ENCODE peak calls at places on chromosomes 3 and 15, in eight cellular contexts. One of them, this sample, is unnamed.

GRCh38 chr15:34973512-34973911 is 4.0 kb upstream of the AQR start:
- DNase-seq in right cardiac atrium: no peak
- DNase-seq in GM12892: no peak
- DNase-seq in skeletal muscle cell: no peak
- DNase-seq in esophagus squamous epithelium: no peak
- DNase-seq in left ventricle myocardium inferior: no peak
- DNase-seq in KG1: no peak
- DNase-seq in Calu3: no peak
- DNase-seq in this sample: no peak

GRCh38 chr15:67146214-67146613 is 80.8 kb downstream of the SMAD3 start:
- DNase-seq in right cardiac atrium: peak
- DNase-seq in GM12892: no peak
- DNase-seq in skeletal muscle cell: peak
- DNase-seq in esophagus squamous epithelium: no peak
- DNase-seq in left ventricle myocardium inferior: peak
- DNase-seq in KG1: no peak
- DNase-seq in Calu3: peak
- DNase-seq in this sample: no peak

GRCh38 chr3:32733631-32734229 is 48.7 kb downstream of the CNOT10 start:
- DNase-seq in right cardiac atrium: no peak
- DNase-seq in GM12892: no peak
- DNase-seq in skeletal muscle cell: no peak
- DNase-seq in esophagus squamous epithelium: no peak
- DNase-seq in left ventricle myocardium inferior: no peak
- DNase-seq in KG1: peak
- DNase-seq in Calu3: no peak
- DNase-seq in this sample: peak

GRCh38 chr3:8629151-8630021 is 15.2 kb downstream of the SSUH2 start:
- DNase-seq in right cardiac atrium: peak
- DNase-seq in GM12892: no peak
- DNase-seq in skeletal muscle cell: peak
- DNase-seq in esophagus squamous epithelium: no peak
- DNase-seq in left ventricle myocardium inferior: no peak
- DNase-seq in KG1: no peak
- DNase-seq in Calu3: peak
- DNase-seq in this sample: no peak

GRCh38 chr15:84778194-84778593 is 29.8 kb downstream of the ZNF592 start:
- DNase-seq in right cardiac atrium: no peak
- DNase-seq in GM12892: no peak
- DNase-seq in skeletal muscle cell: no peak
- DNase-seq in esophagus squamous epithelium: no peak
- DNase-seq in left ventricle myocardium inferior: no peak
- DNase-seq in KG1: no peak
- DNase-seq in Calu3: no peak
- DNase-seq in this sample: no peak

GRCh38 chr3:112002458-112002971 is 3.8 kb downstream of the TAGLN3 start:
- DNase-seq in right cardiac atrium: no peak
- DNase-seq in GM12892: no peak
- DNase-seq in skeletal muscle cell: no peak
- DNase-seq in esophagus squamous epithelium: no peak
- DNase-seq in left ventricle myocardium inferior: no peak
- DNase-seq in KG1: no peak
- DNase-seq in Calu3: no peak
- DNase-seq in this sample: no peak

GRCh38 chr15:48389701-48390143 is 58.5 kb downstream of the DUT start:
- DNase-seq in right cardiac atrium: no peak
- DNase-seq in GM12892: no peak
- DNase-seq in skeletal muscle cell: no peak
- DNase-seq in esophagus squamous epithelium: no peak
- DNase-seq in left ventricle myocardium inferior: no peak
- DNase-seq in KG1: no peak
- DNase-seq in Calu3: no peak
- DNase-seq in this sample: no peak

GRCh38 chr15:56232058-56232457 is 11.6 kb downstream of the RFX7 start:
- DNase-seq in right cardiac atrium: no peak
- DNase-seq in GM12892: no peak
- DNase-seq in skeletal muscle cell: no peak
- DNase-seq in esophagus squamous epithelium: no peak
- DNase-seq in left ventricle myocardium inferior: no peak
- DNase-seq in KG1: no peak
- DNase-seq in Calu3: no peak
- DNase-seq in this sample: no peak

GRCh38 chr3:36025232-36025631 is 355.1 kb upstream of the STAC start:
- DNase-seq in right cardiac atrium: no peak
- DNase-seq in GM12892: no peak
- DNase-seq in skeletal muscle cell: no peak
- DNase-seq in esophagus squamous epithelium: no peak
- DNase-seq in left ventricle myocardium inferior: no peak
- DNase-seq in KG1: no peak
- DNase-seq in Calu3: no peak
- DNase-seq in this sample: no peak

GRCh38 chr15:35256555-35256954 is 171.5 kb upstream of the NANOGP8 start:
- DNase-seq in right cardiac atrium: no peak
- DNase-seq in GM12892: no peak
- DNase-seq in skeletal muscle cell: peak
- DNase-seq in esophagus squamous epithelium: no peak
- DNase-seq in left ventricle myocardium inferior: no peak
- DNase-seq in KG1: no peak
- DNase-seq in Calu3: no peak
- DNase-seq in this sample: no peak

GRCh38 chr3:41598804-41599481 is 363.0 kb downstream of the ULK4 start:
- DNase-seq in right cardiac atrium: no peak
- DNase-seq in GM12892: no peak
- DNase-seq in skeletal muscle cell: no peak
- DNase-seq in esophagus squamous epithelium: no peak
- DNase-seq in left ventricle myocardium inferior: no peak
- DNase-seq in KG1: no peak
- DNase-seq in Calu3: no peak
- DNase-seq in this sample: no peak

GRCh38 chr15:41950505-41950904 is 21.9 kb downstream of the EHD4 start:
- DNase-seq in right cardiac atrium: no peak
- DNase-seq in GM12892: no peak
- DNase-seq in skeletal muscle cell: no peak
- DNase-seq in esophagus squamous epithelium: no peak
- DNase-seq in left ventricle myocardium inferior: no peak
- DNase-seq in KG1: no peak
- DNase-seq in Calu3: no peak
- DNase-seq in this sample: no peak